ENCODE peak calls at places on chromosomes 1 and 21, in seven cellular contexts. N is Peyer's patch, O is right lobe of liver, Y is sigmoid colon, Q is ovary, L is stomach, Z is tibial nerve. B is an unnamed sample.
A peak's percentile ranks its signal among the peaks of the same experiment; 100 is the strongest.

GRCh38 chr1:86965012-86965826 is 50.8 kb downstream of the HS2ST1 start:
- DNase-seq in N (no peak), O (no peak), Y (no peak), Q (no peak), L (no peak), Z (no peak), B (no peak)

GRCh38 chr1:47584249-47584648 is 146.4 kb downstream of the FOXD2 start:
- DNase-seq in N (no peak), O (no peak), Y (no peak), Q (no peak), L (peak; percentile 65), Z (no peak), B (no peak)

GRCh38 chr1:171188388-171189266 is 3.5 kb downstream of the FMO2 start:
- DNase-seq in N (peak; percentile 28), O (peak; percentile 39), Y (no peak), Q (peak; percentile 47), L (peak; percentile 71), Z (no peak), B (peak; percentile 76)

GRCh38 chr1:25676488-25676887 is 59.9 kb downstream of the MAN1C1 start:
- DNase-seq in N (no peak), O (peak; percentile 55), Y (no peak), Q (no peak), L (peak; percentile 40), Z (no peak), B (peak; percentile 58)

GRCh38 chr1:215594640-215595039 is 27.5 kb downstream of the KCTD3 start:
- DNase-seq in N (no peak), O (no peak), Y (no peak), Q (no peak), L (no peak), Z (no peak), B (no peak)

GRCh38 chr1:178086294-178087255 is 7.3 kb upstream of the RASAL2 start:
- DNase-seq in N (no peak), O (no peak), Y (no peak), Q (no peak), L (no peak), Z (no peak), B (no peak)

GRCh38 chr1:116292929-116293725 is 79.9 kb upstream of the ATP1A1 start:
- DNase-seq in N (no peak), O (no peak), Y (no peak), Q (no peak), L (no peak), Z (no peak), B (no peak)

GRCh38 chr1:201191723-201192477 is 1.3 kb downstream of the IGFN1 start:
- DNase-seq in N (no peak), O (no peak), Y (no peak), Q (no peak), L (no peak), Z (no peak), B (no peak)

GRCh38 chr21:29896884-29897283 is 42.9 kb downstream of the GRIK1 start:
- DNase-seq in N (no peak), O (no peak), Y (no peak), Q (no peak), L (no peak), Z (no peak), B (no peak)

GRCh38 chr1:19124273-19124672 is 85.8 kb downstream of the UBR4 start:
- DNase-seq in N (no peak), O (no peak), Y (no peak), Q (no peak), L (no peak), Z (no peak), B (no peak)

DNA sequence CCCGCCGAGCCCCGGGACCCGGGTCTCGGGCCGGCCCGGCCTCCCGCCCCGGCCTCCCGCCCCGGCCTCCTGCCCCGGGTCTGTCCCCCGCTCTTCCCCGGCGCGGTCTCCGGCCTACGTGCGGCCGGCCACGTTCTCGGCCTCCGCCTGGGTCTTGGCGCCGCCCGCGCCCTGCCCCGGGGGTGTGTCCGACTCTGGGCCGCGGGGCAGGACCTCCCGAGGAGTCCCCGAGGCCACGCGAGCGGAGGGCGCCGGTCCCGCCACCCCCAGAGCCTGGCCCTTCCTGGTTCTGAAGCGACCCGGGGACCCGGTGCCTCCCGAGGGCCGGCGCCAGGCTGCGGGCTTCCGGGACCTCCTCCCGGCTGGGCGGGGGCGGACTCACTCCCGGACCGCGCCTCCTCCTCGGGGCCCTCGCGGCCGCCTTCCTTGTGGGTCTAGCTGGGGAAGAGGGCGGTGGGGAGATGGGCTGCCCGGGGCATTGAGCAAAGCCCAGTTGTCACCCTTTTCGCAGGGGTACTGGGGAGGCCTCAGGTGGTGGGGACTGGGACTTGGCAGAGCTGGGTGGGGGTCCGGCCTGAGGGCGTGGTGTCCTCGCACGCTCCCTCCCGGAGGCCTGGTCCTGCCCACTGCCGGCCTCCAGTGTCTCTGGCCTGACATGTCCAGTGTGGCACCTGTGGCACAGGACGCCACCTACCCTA is 558 bp downstream of the PFKL start:
- DNase-seq in N (peak; percentile 70), O (peak; percentile 85), Y (peak; percentile 88), Q (peak; percentile 67), L (peak; percentile 87), Z (peak; percentile 49), B (peak; percentile 70)
- H3K4me1 ChIP-seq in N (peaks cover 23% of the 10 kb centered on the region), O (peaks cover 30% of the 10 kb centered on the region), Y (peaks cover 59% of the 10 kb centered on the region), Q (peaks cover 16% of the 10 kb centered on the region), L (peaks cover 55% of the 10 kb centered on the region), Z (peaks cover 73% of the 10 kb centered on the region), B (peaks cover 51% of the 10 kb centered on the region)

GRCh38 chr1:154325583-154326545 is 539 bp downstream of the ATP8B2 start:
- DNase-seq in N (peak; percentile 55), O (no peak), Y (peak; percentile 86), Q (peak; percentile 72), L (peak; percentile 36), Z (peak; percentile 42), B (peak; percentile 83)
- TF ChIP-seq POLR2A in N (no peak), O (no peak), Y (no peak), Q (peak; percentile 70), L (no peak), Z (peak; percentile 57), B (no peak)

GRCh38 chr1:231540847-231541246 is 12.4 kb downstream of the TSNAX start:
- DNase-seq in N (no peak), O (no peak), Y (no peak), Q (no peak), L (no peak), Z (no peak), B (no peak)

GRCh38 chr1:231541842-231542241 is 13.4 kb downstream of the TSNAX start:
- DNase-seq in N (no peak), O (no peak), Y (no peak), Q (no peak), L (no peak), Z (no peak), B (no peak)

GRCh38 chr1:231550448-231550781 is 21.9 kb downstream of the TSNAX start:
- DNase-seq in N (no peak), O (no peak), Y (no peak), Q (no peak), L (no peak), Z (no peak), B (no peak)

GRCh38 chr1:231549733-231550447 is 21.4 kb downstream of the TSNAX start:
- DNase-seq in N (no peak), O (no peak), Y (no peak), Q (no peak), L (no peak), Z (no peak), B (no peak)

DNA sequence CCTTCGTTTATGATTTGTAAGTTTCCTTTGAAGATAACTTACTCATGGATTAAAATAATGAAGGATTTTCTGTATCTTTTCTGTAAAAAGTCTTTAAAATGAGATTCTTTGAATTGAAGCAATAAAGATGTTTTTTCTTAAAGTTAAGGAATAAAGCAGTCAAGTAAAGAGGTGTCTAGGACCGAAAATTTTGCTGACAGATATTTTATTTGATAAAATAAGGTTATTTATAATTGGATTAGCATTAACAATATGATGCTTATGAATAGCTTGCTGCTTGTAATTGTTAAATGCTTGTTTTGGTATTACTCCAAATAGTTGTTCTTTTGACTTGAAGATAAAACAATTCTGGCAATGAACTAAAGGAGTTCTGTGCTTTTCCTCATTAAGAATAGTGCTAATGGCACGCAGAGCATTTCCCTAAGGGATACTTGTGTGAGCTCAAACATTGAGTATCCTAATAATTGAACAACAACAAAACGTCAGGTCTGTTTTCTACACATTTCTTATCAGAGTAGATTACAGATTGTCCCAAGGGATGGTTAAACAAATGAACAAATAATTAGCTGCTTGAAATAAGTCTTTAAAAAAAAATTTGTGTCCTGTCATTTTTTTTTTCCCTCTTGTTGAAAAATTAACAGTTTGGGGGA is 16.6 kb downstream of the TSNAX start:
- DNase-seq in N (no peak), O (no peak), Y (no peak), Q (no peak), L (no peak), Z (no peak), B (no peak)
- H3K4me1 ChIP-seq in N (no peaks in the 10 kb centered on the region), O (no peaks in the 10 kb centered on the region), Y (peaks cover 10% of the 10 kb centered on the region), Q (no peaks in the 10 kb centered on the region), L (no peaks in the 10 kb centered on the region), Z (peaks cover 20% of the 10 kb centered on the region), B (peaks cover 10% of the 10 kb centered on the region)

DNA sequence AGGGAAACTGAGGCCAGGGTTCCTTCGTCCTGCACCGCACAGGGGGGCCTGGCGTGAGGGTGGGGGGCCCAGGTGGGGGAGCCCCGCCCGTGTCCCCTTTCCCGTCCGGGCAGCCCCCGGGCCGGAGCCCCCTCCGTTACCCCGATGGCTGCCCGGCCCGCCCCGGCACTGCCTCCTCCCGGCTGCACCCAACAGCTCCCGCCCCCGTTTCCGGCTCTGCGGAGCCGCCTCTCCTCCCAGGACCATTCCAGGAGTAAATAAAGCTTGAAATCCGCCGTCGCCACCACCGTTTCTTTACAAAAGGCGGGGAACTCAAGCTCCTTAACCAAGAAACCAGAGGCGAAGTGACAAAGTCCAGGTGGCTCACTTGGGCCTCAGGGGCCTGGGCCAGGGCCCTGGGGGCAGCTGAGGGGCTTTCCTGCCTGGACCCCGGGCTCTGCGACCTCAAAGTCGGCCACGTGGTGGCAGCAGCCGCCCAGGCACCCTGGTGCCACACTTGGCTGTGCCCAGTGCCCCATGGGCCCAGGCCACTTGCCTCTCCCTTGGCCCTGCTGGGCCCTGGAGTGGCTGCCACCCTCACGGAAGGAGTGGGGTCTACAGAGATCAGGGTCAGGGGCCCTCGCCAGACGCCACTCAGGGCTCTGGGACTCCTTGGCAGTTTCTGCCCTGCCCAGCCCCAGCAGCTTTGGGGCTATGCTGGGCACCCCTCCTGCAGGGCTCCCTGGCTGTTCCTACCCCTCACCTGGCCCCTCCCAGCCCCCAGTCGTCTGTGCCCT is 514 bp upstream of the FAAP20 start:
- DNase-seq in N (peak; percentile 89), O (peak; percentile 95), Y (peak; percentile 97), Q (peak; percentile 89), L (peak; percentile 92), Z (peak; percentile 85), B (peak; percentile 89)
- TF ChIP-seq POLR2A in N (no peak), O (peak; percentile 45), Y (peak; percentile 41), Q (peak; percentile 10), L (no peak), Z (no peak), B (no peak)

DNA sequence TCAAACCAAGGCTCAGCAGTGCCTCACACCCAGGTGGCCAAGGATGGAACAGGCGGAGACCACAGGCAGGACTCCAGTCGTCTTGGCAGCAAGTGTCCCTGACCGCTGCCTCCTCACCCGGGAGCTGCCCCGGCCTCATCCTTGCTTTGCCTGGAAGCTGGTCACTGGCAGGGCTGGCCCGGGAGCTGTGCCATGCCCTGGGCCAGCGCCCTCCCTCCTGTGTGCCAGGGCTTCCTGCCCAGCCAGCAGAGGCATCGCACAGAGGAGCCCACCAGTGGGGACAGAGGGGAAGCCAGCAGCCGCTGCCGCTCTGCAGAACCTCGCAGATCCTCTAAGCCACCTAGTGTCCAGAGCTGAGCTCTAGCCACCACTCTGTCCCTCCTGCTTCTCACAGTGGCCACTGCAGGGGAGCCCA is 7.8 kb downstream of the CASZ1 start:
- DNase-seq in N (no peak), O (peak; percentile 74), Y (peak; percentile 82), Q (no peak), L (peak; percentile 70), Z (no peak), B (no peak)
- H3K4me1 ChIP-seq in N (peaks cover 4% of the 10 kb centered on the region), O (peaks cover under 1% of the 10 kb centered on the region), Y (peaks cover 64% of the 10 kb centered on the region), Q (no peaks in the 10 kb centered on the region), L (peaks cover 55% of the 10 kb centered on the region), Z (peaks cover 18% of the 10 kb centered on the region), B (no peaks in the 10 kb centered on the region)

B was measured in testis.